ENCODE peak calls at places on chromosomes 2 and 18, in four cellular contexts. U is HCT116, W is GM12878, F is neural progenitor cell. D is an unnamed sample. For H3K4me1, the result is how much of the 10 kb centered on the place peaks cover.

GRCh38 chr18:45402485-45403056 is 212.7 kb upstream of the SLC14A2 start:
- DNase-seq in F (no peak), W (no peak), U (no peak), D (peak)

GRCh38 chr2:70541481-70542020 is 12.1 kb downstream of the TGFA start:
- DNase-seq in U (no peak), W (no peak), F (peak), D (no peak)

GRCh38 chr2:143934913-143935310 is 585.0 kb downstream of the ZEB2 start:
- DNase-seq in W (no peak), F (no peak), U (no peak), D (no peak)

GRCh38 chr2:161133366-161133765 is 26.9 kb upstream of the TANK start:
- DNase-seq in W (no peak), U (no peak), F (no peak), D (no peak)

GRCh38 chr2:71991397-71991796 is 156.3 kb downstream of the CYP26B1 start:
- DNase-seq in W (no peak), U (no peak), F (no peak), D (no peak)

GRCh38 chr18:3014501-3015202 is 1.7 kb upstream of the LPIN2 start:
- DNase-seq in F (no peak), W (no peak), U (no peak), D (no peak)

GRCh38 chr2:38810488-38810887 is 32.5 kb downstream of the GEMIN6 start:
- DNase-seq in U (no peak), W (no peak), F (no peak), D (no peak)

GRCh38 chr2:187547353-187547979 is 6.8 kb downstream of the TFPI start:
- DNase-seq in F (no peak), U (peak), W (no peak), D (peak)

GRCh38 chr2:140601342-140601741 is 1529.5 kb downstream of the LRP1B start:
- DNase-seq in U (no peak), W (no peak), F (no peak), D (no peak)

GRCh38 chr2:185807351-185807750 is 68.7 kb downstream of the FSIP2 start:
- DNase-seq in U (no peak), W (no peak), F (no peak), D (peak)

GRCh38 chr2:130251520-130251864 is 53.3 kb upstream of the TUBA3E start:
- DNase-seq in W (no peak), U (no peak), F (no peak), D (no peak)

GRCh38 chr2:101012706-101013181 is 10.7 kb downstream of the RPL31 start:
- DNase-seq in U (no peak), W (no peak), F (peak), D (peak)

GRCh38 chr18:59629894-59630293 is 67.3 kb downstream of the CCBE1 start:
- DNase-seq in U (no peak), W (no peak), F (no peak), D (no peak)

GRCh38 chr18:69638056-69638455 is 237.4 kb downstream of the DOK6 start:
- DNase-seq in U (no peak), W (no peak), F (no peak), D (no peak)

GRCh38 chr18:72543362-72544055 is 633 bp downstream of the CBLN2 start:
- DNase-seq in W (no peak), F (peak), U (no peak), D (no peak)

GRCh38 chr18:48124857-48125626 is 194.6 kb upstream of the SMAD2 start:
- DNase-seq in W (peak), U (no peak), F (no peak), D (no peak)

GRCh38 chr2:36478332-36478738 is 119.6 kb downstream of the FEZ2 start:
- DNase-seq in F (no peak), W (no peak), U (peak), D (peak)

GRCh38 chr2:230472619-230473018 is 56.6 kb downstream of the SP100 start:
- DNase-seq in U (peak), W (peak), F (no peak), D (peak)

GRCh38 chr2:20487392-20488135 is 40.7 kb downstream of the RHOB start:
- DNase-seq in W (no peak), F (peak), U (no peak), D (no peak)

GRCh38 chr2:240775911-240776310 is 44.1 kb downstream of the KIF1A start:
- DNase-seq in U (no peak), W (no peak), F (no peak), D (no peak)

GRCh38 chr2:9993490-9994165 is 42.1 kb downstream of the GRHL1 start:
- DNase-seq in F (no peak), U (no peak), W (no peak), D (no peak)

GRCh38 chr2:17877811-17878221 is 651 bp upstream of the KCNS3 start:
- DNase-seq in U (no peak), W (no peak), F (peak), D (peak)

GRCh38 chr2:232088771-232089170 is 127.3 kb downstream of the DIS3L2 start:
- DNase-seq in W (no peak), U (no peak), F (no peak), D (no peak)

GRCh38 chr18:59871711-59872362 is 28.0 kb upstream of the PMAIP1 start:
- DNase-seq in F (no peak), U (no peak), W (no peak), D (no peak)

GRCh38 chr2:121529439-121530209 is 1.1 kb upstream of the RNU4ATAC start:
- DNase-seq in U (no peak), F (peak), W (no peak), D (peak)

GRCh38 chr18:61755553-61755952 is 137.3 kb downstream of the RNF152 start:
- DNase-seq in U (no peak), F (no peak), W (no peak), D (no peak)

GRCh38 chr18:48293954-48294893 is 115.0 kb downstream of the ZBTB7C start:
- DNase-seq in W (no peak), U (no peak), F (no peak), D (no peak)

GRCh38 chr18:1539276-1539675 is 634.6 kb downstream of the ADCYAP1 start:
- DNase-seq in W (no peak), F (no peak), U (no peak), D (no peak)

DNA sequence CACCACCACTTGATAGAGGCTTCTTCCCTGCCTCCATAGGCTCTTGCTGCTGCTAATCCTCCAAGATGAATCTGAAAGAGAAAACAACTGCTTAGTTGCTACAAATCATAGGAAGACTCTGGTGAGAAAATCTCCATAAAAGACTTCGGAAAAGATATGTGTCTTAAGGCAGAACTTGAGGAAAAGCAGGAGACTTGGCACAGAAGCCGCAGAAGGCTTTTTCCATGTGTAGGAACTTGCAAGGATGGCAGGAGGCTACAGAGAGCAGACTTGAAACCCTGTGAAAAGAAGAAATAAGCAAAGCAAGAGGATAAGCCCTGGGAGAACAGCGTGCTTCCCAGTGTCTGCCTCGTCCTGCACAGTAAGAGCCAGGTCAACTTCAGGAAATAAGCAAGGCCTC is 128.2 kb upstream of the NDUFV2 start:
- DNase-seq in W (no peak), F (no peak), U (no peak), D (no peak)
- H3K4me1 ChIP-seq in W (under half), F (under half), U (under half), D (under half)

GRCh38 chr2:164328310-164328709 is 293.0 kb downstream of the GRB14 start:
- DNase-seq in W (no peak), U (no peak), F (no peak), D (no peak)

GRCh38 chr2:164323978-164324377 is 297.3 kb downstream of the GRB14 start:
- DNase-seq in F (no peak), W (no peak), U (no peak), D (no peak)
- H3K27ac ChIP-seq in F (no peak), W (no peak), U (no peak), D (no peak)

GRCh38 chr2:223522796-223523195 is 79.4 kb downstream of the SCG2 start:
- DNase-seq in U (no peak), W (no peak), F (no peak), D (peak)

GRCh38 chr2:223526106-223526505 is 76.1 kb downstream of the SCG2 start:
- DNase-seq in F (no peak), W (no peak), U (peak), D (peak)

GRCh38 chr2:223523541-223523940 is 78.6 kb downstream of the SCG2 start:
- DNase-seq in W (no peak), F (no peak), U (peak), D (peak)

GRCh38 chr2:223528036-223528435 is 74.1 kb downstream of the SCG2 start:
- DNase-seq in F (no peak), U (no peak), W (no peak), D (peak)

DNA sequence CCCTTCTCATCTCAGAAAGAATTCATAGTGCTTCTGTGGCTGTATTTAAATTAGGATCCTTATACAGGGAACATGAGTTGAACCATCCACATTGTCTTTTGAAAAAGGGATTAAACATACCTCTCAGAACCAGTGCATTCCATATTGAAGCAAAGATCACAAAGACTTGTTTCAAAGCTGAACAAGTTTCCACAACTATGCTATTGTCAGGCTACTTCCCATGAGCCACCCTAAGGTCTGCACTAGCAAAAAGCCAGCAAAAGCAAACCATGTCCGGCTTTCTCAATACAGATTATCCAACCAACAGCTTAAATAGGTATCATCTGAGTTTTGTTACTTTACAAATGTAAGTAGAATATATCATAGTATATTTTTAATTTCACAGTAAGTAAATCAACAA is 78.1 kb downstream of the SCG2 start:
- DNase-seq in F (no peak), W (no peak), U (no peak), D (no peak)
- TF ChIP-seq EZH2 in F (no peak), W (no peak), U (no peak), D (no peak)

GRCh38 chr18:12416108-12416729 is 8.5 kb downstream of the PRELID3A start:
- DNase-seq in U (no peak), F (no peak), W (no peak), D (no peak)
- H3K4me1 ChIP-seq in U (under half), F (under half), W (under half), D (under half)

DNA sequence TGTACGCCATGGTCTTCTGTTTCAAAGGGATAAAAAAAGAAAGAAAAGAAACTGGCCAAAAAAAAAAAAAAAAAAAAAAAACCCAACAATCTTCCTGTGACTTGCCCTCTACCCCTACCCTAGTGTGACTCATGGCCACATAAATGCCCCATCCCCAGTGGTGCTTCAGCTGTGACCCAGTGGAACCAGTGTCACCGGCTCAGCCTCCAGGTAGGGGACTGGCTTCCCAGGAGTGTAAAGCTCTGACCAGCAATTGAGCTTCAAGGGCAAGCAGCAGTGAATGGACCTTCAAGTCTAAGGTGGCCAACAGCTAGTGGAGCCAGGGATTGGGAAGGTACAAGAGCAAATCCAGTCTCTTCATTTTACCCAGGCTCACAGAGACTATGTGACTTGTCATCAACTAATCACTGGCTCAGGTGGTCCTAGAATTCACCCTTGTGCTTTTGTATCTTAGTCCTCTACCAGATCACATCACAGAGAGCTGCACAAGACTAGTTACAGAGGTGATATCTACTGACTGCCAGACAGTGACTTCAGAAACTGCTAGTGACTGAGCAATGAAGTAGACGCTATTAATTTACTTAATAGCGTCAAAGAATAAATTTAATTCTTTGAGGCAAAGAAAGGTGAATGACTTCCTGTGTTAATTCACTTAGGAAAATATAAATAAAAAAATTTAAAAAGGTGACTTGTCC is 1.3 kb upstream of the TGFBRAP1 start:
- DNase-seq in W (no peak), F (no peak), U (no peak), D (no peak)
- H3K27ac ChIP-seq in W (peak), F (no peak), U (peak), D (no peak)

GRCh38 chr2:222421626-222422025 is 2.7 kb upstream of the SGPP2 start:
- DNase-seq in U (no peak), F (no peak), W (no peak), D (no peak)

GRCh38 chr2:222424729-222425671 is 657 bp downstream of the SGPP2 start:
- DNase-seq in U (no peak), W (no peak), F (peak), D (no peak)

GRCh38 chr2:222424281-222424728 is at the start of gene SGPP2:
- DNase-seq in U (no peak), F (peak), W (no peak), D (no peak)

GRCh38 chr2:222423632-222424280 is 587 bp upstream of the SGPP2 start:
- DNase-seq in U (no peak), F (no peak), W (peak), D (peak)

GRCh38 chr2:222423186-222423585 is 1.2 kb upstream of the SGPP2 start:
- DNase-seq in F (peak), U (no peak), W (no peak), D (no peak)
- TF ChIP-seq EZH2 in F (no peak), U (no peak), W (no peak), D (no peak)

GRCh38 chr2:30108192-30108591 is 38.6 kb upstream of the YPEL5 start:
- DNase-seq in U (no peak), W (no peak), F (no peak), D (no peak)

GRCh38 chr2:30106543-30106942 is 40.3 kb upstream of the YPEL5 start:
- DNase-seq in U (no peak), F (no peak), W (no peak), D (no peak)

GRCh38 chr2:30110773-30111172 is 36.0 kb upstream of the YPEL5 start:
- DNase-seq in F (no peak), U (no peak), W (no peak), D (peak)

GRCh38 chr2:30109856-30110255 is 37.0 kb upstream of the YPEL5 start:
- DNase-seq in W (no peak), F (no peak), U (no peak), D (no peak)

GRCh38 chr2:30108851-30109250 is 38.0 kb upstream of the YPEL5 start:
- DNase-seq in F (no peak), W (no peak), U (no peak), D (no peak)
- H3K4me1 ChIP-seq in F (under half), W (under half), U (under half), D (under half)